ENCODE peak calls at places on chromosomes 5 and 9, in five cellular contexts. One of them, this sample, is unnamed.

GRCh38 chr5:10607023-10607665 is 43.3 kb downstream of the ANKRD33B start:
- DNase-seq in OCI-M1: peak; percentile 97
- DNase-seq in ACHN: no peak
- DNase-seq in Ammon's horn: no peak
- DNase-seq in fibroblast of pulmonary artery: peak; percentile 38
- DNase-seq in this sample: no peak

GRCh38 chr5:147051193-147051592 is 172.6 kb upstream of the PPP2R2B start:
- DNase-seq in OCI-M1: peak; percentile 5
- DNase-seq in ACHN: no peak
- DNase-seq in Ammon's horn: no peak
- DNase-seq in fibroblast of pulmonary artery: peak; percentile 14
- DNase-seq in this sample: no peak

GRCh38 chr9:109483771-109484442 is 14.2 kb downstream of the PTPN3 start:
- DNase-seq in OCI-M1: no peak
- DNase-seq in ACHN: peak; percentile 85
- DNase-seq in Ammon's horn: no peak
- DNase-seq in fibroblast of pulmonary artery: no peak
- DNase-seq in this sample: no peak

GRCh38 chr5:56264417-56265025 is 31.4 kb upstream of the ANKRD55 start:
- DNase-seq in OCI-M1: peak; percentile 46
- DNase-seq in ACHN: peak; percentile 60
- DNase-seq in Ammon's horn: peak; percentile 29
- DNase-seq in fibroblast of pulmonary artery: peak; percentile 48
- DNase-seq in this sample: peak; percentile 43

GRCh38 chr9:79592736-79593493 is 21.1 kb downstream of the TLE4 start:
- DNase-seq in OCI-M1: peak; percentile 81
- DNase-seq in ACHN: no peak
- DNase-seq in Ammon's horn: no peak
- DNase-seq in fibroblast of pulmonary artery: peak; percentile 20
- DNase-seq in this sample: no peak

GRCh38 chr9:133112361-133113026 is 8.5 kb downstream of the RALGDS start:
- DNase-seq in OCI-M1: no peak
- DNase-seq in ACHN: no peak
- DNase-seq in Ammon's horn: no peak
- DNase-seq in fibroblast of pulmonary artery: no peak
- DNase-seq in this sample: no peak

GRCh38 chr5:141475625-141476131 is at the start of gene PCDHGC3:
- DNase-seq in OCI-M1: peak; percentile 62
- DNase-seq in ACHN: peak; percentile 95
- DNase-seq in Ammon's horn: peak; percentile 92
- DNase-seq in fibroblast of pulmonary artery: peak; percentile 97
- DNase-seq in this sample: peak; percentile 97

GRCh38 chr9:2939368-2939767 is 95.5 kb upstream of the PUM3 start:
- DNase-seq in OCI-M1: no peak
- DNase-seq in ACHN: no peak
- DNase-seq in Ammon's horn: peak; percentile 23
- DNase-seq in fibroblast of pulmonary artery: no peak
- DNase-seq in this sample: no peak

GRCh38 chr9:123438321-123438720 is 82.3 kb downstream of the CRB2 start:
- DNase-seq in OCI-M1: no peak
- DNase-seq in ACHN: no peak
- DNase-seq in Ammon's horn: no peak
- DNase-seq in fibroblast of pulmonary artery: peak; percentile 31
- DNase-seq in this sample: no peak

GRCh38 chr9:114153761-114154596 is 1.4 kb upstream of the COL27A1 start:
- DNase-seq in OCI-M1: no peak
- DNase-seq in ACHN: peak; percentile 53
- DNase-seq in Ammon's horn: no peak
- DNase-seq in fibroblast of pulmonary artery: no peak
- DNase-seq in this sample: no peak

GRCh38 chr5:9667906-9668305 is 37.8 kb upstream of the TAS2R1 start:
- DNase-seq in OCI-M1: no peak
- DNase-seq in ACHN: no peak
- DNase-seq in Ammon's horn: no peak
- DNase-seq in fibroblast of pulmonary artery: peak; percentile 7
- DNase-seq in this sample: no peak